ENCODE peak calls at places on chromosomes 2 and 18, in eight cellular contexts. One of them, this sample, is unnamed.

GRCh38 chr2:73987109-73987947 is 2.6 kb downstream of the TET3 start:
- DNase-seq in fibroblast of the aortic adventitia: no peak
- DNase-seq in GM23248: no peak
- DNase-seq in stimulated activated CD4-positive, alpha-beta T cell treated with anti-CD3 and anti-CD28 coated beads, TNF-alpha, amount 100 ng/mL, for 48 hours: no peak
- DNase-seq in NT2/D1: no peak
- DNase-seq in AG08395: no peak
- DNase-seq in pulmonary artery endothelial cell: peak
- DNase-seq in RWPE1: no peak
- DNase-seq in this sample: no peak

GRCh38 chr2:239302808-239303557 is 97.8 kb downstream of the HDAC4 start:
- DNase-seq in NT2/D1: no peak
- DNase-seq in fibroblast of the aortic adventitia: no peak
- DNase-seq in GM23248: no peak
- DNase-seq in RWPE1: no peak
- DNase-seq in pulmonary artery endothelial cell: no peak
- DNase-seq in AG08395: no peak
- DNase-seq in stimulated activated CD4-positive, alpha-beta T cell treated with anti-CD3 and anti-CD28 coated beads, TNF-alpha, amount 100 ng/mL, for 48 hours: no peak
- DNase-seq in this sample: no peak

GRCh38 chr2:37631698-37632097 is 39.7 kb downstream of the CDC42EP3 start:
- DNase-seq in fibroblast of the aortic adventitia: no peak
- DNase-seq in AG08395: no peak
- DNase-seq in GM23248: no peak
- DNase-seq in pulmonary artery endothelial cell: no peak
- DNase-seq in RWPE1: no peak
- DNase-seq in NT2/D1: no peak
- DNase-seq in stimulated activated CD4-positive, alpha-beta T cell treated with anti-CD3 and anti-CD28 coated beads, TNF-alpha, amount 100 ng/mL, for 48 hours: no peak
- DNase-seq in this sample: no peak

GRCh38 chr2:37576831-37577230 is 94.6 kb downstream of the CDC42EP3 start:
- DNase-seq in AG08395: no peak
- DNase-seq in stimulated activated CD4-positive, alpha-beta T cell treated with anti-CD3 and anti-CD28 coated beads, TNF-alpha, amount 100 ng/mL, for 48 hours: no peak
- DNase-seq in GM23248: peak
- DNase-seq in RWPE1: no peak
- DNase-seq in fibroblast of the aortic adventitia: peak
- DNase-seq in NT2/D1: no peak
- DNase-seq in pulmonary artery endothelial cell: no peak
- DNase-seq in this sample: peak

GRCh38 chr2:42937171-42937875 is 144.9 kb upstream of the HAAO start:
- DNase-seq in NT2/D1: no peak
- DNase-seq in pulmonary artery endothelial cell: no peak
- DNase-seq in GM23248: no peak
- DNase-seq in stimulated activated CD4-positive, alpha-beta T cell treated with anti-CD3 and anti-CD28 coated beads, TNF-alpha, amount 100 ng/mL, for 48 hours: no peak
- DNase-seq in fibroblast of the aortic adventitia: no peak
- DNase-seq in AG08395: no peak
- DNase-seq in RWPE1: peak
- DNase-seq in this sample: no peak

GRCh38 chr2:60827369-60827768 is 54.0 kb upstream of the REL start:
- DNase-seq in GM23248: no peak
- DNase-seq in fibroblast of the aortic adventitia: no peak
- DNase-seq in RWPE1: no peak
- DNase-seq in NT2/D1: no peak
- DNase-seq in AG08395: no peak
- DNase-seq in stimulated activated CD4-positive, alpha-beta T cell treated with anti-CD3 and anti-CD28 coated beads, TNF-alpha, amount 100 ng/mL, for 48 hours: no peak
- DNase-seq in pulmonary artery endothelial cell: no peak
- DNase-seq in this sample: no peak

GRCh38 chr18:21823848-21824247 is 83.3 kb downstream of the MIB1 start:
- DNase-seq in GM23248: no peak
- DNase-seq in NT2/D1: no peak
- DNase-seq in AG08395: no peak
- DNase-seq in RWPE1: no peak
- DNase-seq in fibroblast of the aortic adventitia: no peak
- DNase-seq in stimulated activated CD4-positive, alpha-beta T cell treated with anti-CD3 and anti-CD28 coated beads, TNF-alpha, amount 100 ng/mL, for 48 hours: no peak
- DNase-seq in pulmonary artery endothelial cell: no peak
- DNase-seq in this sample: no peak

GRCh38 chr18:77223653-77224052 is 26.0 kb upstream of the GALR1 start:
- DNase-seq in pulmonary artery endothelial cell: no peak
- DNase-seq in NT2/D1: no peak
- DNase-seq in fibroblast of the aortic adventitia: peak
- DNase-seq in AG08395: peak
- DNase-seq in stimulated activated CD4-positive, alpha-beta T cell treated with anti-CD3 and anti-CD28 coated beads, TNF-alpha, amount 100 ng/mL, for 48 hours: no peak
- DNase-seq in RWPE1: peak
- DNase-seq in GM23248: peak
- DNase-seq in this sample: peak

GRCh38 chr2:236242057-236242495 is 22.1 kb downstream of the ASB18 start:
- DNase-seq in pulmonary artery endothelial cell: no peak
- DNase-seq in AG08395: peak
- DNase-seq in RWPE1: no peak
- DNase-seq in GM23248: no peak
- DNase-seq in stimulated activated CD4-positive, alpha-beta T cell treated with anti-CD3 and anti-CD28 coated beads, TNF-alpha, amount 100 ng/mL, for 48 hours: no peak
- DNase-seq in NT2/D1: no peak
- DNase-seq in fibroblast of the aortic adventitia: no peak
- DNase-seq in this sample: no peak

GRCh38 chr2:47488870-47489584 is 86.1 kb downstream of the MSH2 start:
- DNase-seq in GM23248: peak
- DNase-seq in RWPE1: peak
- DNase-seq in stimulated activated CD4-positive, alpha-beta T cell treated with anti-CD3 and anti-CD28 coated beads, TNF-alpha, amount 100 ng/mL, for 48 hours: no peak
- DNase-seq in AG08395: peak
- DNase-seq in NT2/D1: no peak
- DNase-seq in pulmonary artery endothelial cell: peak
- DNase-seq in fibroblast of the aortic adventitia: peak
- DNase-seq in this sample: peak

GRCh38 chr18:26487437-26487836 is 60.9 kb downstream of the KCTD1 start:
- DNase-seq in GM23248: peak
- DNase-seq in pulmonary artery endothelial cell: no peak
- DNase-seq in stimulated activated CD4-positive, alpha-beta T cell treated with anti-CD3 and anti-CD28 coated beads, TNF-alpha, amount 100 ng/mL, for 48 hours: no peak
- DNase-seq in NT2/D1: no peak
- DNase-seq in fibroblast of the aortic adventitia: no peak
- DNase-seq in AG08395: no peak
- DNase-seq in RWPE1: peak
- DNase-seq in this sample: peak

GRCh38 chr2:15735738-15736326 is 144.2 kb downstream of the DDX1 start:
- DNase-seq in stimulated activated CD4-positive, alpha-beta T cell treated with anti-CD3 and anti-CD28 coated beads, TNF-alpha, amount 100 ng/mL, for 48 hours: no peak
- DNase-seq in pulmonary artery endothelial cell: no peak
- DNase-seq in GM23248: no peak
- DNase-seq in fibroblast of the aortic adventitia: no peak
- DNase-seq in NT2/D1: no peak
- DNase-seq in RWPE1: no peak
- DNase-seq in AG08395: no peak
- DNase-seq in this sample: no peak

GRCh38 chr2:177711472-177712276 is 319.1 kb downstream of the AGPS start:
- DNase-seq in AG08395: no peak
- DNase-seq in NT2/D1: peak
- DNase-seq in fibroblast of the aortic adventitia: no peak
- DNase-seq in GM23248: no peak
- DNase-seq in RWPE1: no peak
- DNase-seq in pulmonary artery endothelial cell: no peak
- DNase-seq in stimulated activated CD4-positive, alpha-beta T cell treated with anti-CD3 and anti-CD28 coated beads, TNF-alpha, amount 100 ng/mL, for 48 hours: no peak
- DNase-seq in this sample: no peak

GRCh38 chr2:32772623-32773221 is 144.9 kb downstream of the TTC27 start:
- DNase-seq in pulmonary artery endothelial cell: peak
- DNase-seq in AG08395: peak
- DNase-seq in stimulated activated CD4-positive, alpha-beta T cell treated with anti-CD3 and anti-CD28 coated beads, TNF-alpha, amount 100 ng/mL, for 48 hours: no peak
- DNase-seq in RWPE1: peak
- DNase-seq in GM23248: peak
- DNase-seq in NT2/D1: peak
- DNase-seq in fibroblast of the aortic adventitia: peak
- DNase-seq in this sample: peak

GRCh38 chr2:105634198-105634597 is 110.5 kb upstream of the NCK2 start:
- DNase-seq in stimulated activated CD4-positive, alpha-beta T cell treated with anti-CD3 and anti-CD28 coated beads, TNF-alpha, amount 100 ng/mL, for 48 hours: no peak
- DNase-seq in RWPE1: no peak
- DNase-seq in fibroblast of the aortic adventitia: no peak
- DNase-seq in GM23248: no peak
- DNase-seq in AG08395: no peak
- DNase-seq in pulmonary artery endothelial cell: no peak
- DNase-seq in NT2/D1: no peak
- DNase-seq in this sample: no peak

GRCh38 chr2:219175928-219176817 is 552 bp downstream of the CNPPD1 start:
- DNase-seq in RWPE1: peak
- DNase-seq in pulmonary artery endothelial cell: no peak
- DNase-seq in stimulated activated CD4-positive, alpha-beta T cell treated with anti-CD3 and anti-CD28 coated beads, TNF-alpha, amount 100 ng/mL, for 48 hours: no peak
- DNase-seq in GM23248: peak
- DNase-seq in fibroblast of the aortic adventitia: peak
- DNase-seq in NT2/D1: no peak
- DNase-seq in AG08395: peak
- DNase-seq in this sample: peak

GRCh38 chr2:128911276-128911675 is 592.6 kb upstream of the HS6ST1 start:
- DNase-seq in RWPE1: no peak
- DNase-seq in NT2/D1: no peak
- DNase-seq in fibroblast of the aortic adventitia: no peak
- DNase-seq in pulmonary artery endothelial cell: no peak
- DNase-seq in GM23248: no peak
- DNase-seq in stimulated activated CD4-positive, alpha-beta T cell treated with anti-CD3 and anti-CD28 coated beads, TNF-alpha, amount 100 ng/mL, for 48 hours: no peak
- DNase-seq in AG08395: no peak
- DNase-seq in this sample: no peak

GRCh38 chr2:219057709-219058540 is 2.8 kb downstream of the IHH start:
- DNase-seq in AG08395: peak
- DNase-seq in stimulated activated CD4-positive, alpha-beta T cell treated with anti-CD3 and anti-CD28 coated beads, TNF-alpha, amount 100 ng/mL, for 48 hours: peak
- DNase-seq in NT2/D1: peak
- DNase-seq in pulmonary artery endothelial cell: peak
- DNase-seq in fibroblast of the aortic adventitia: peak
- DNase-seq in RWPE1: peak
- DNase-seq in GM23248: peak
- DNase-seq in this sample: peak

GRCh38 chr2:212891580-212891979 is 259.8 kb downstream of the IKZF2 start:
- DNase-seq in fibroblast of the aortic adventitia: no peak
- DNase-seq in stimulated activated CD4-positive, alpha-beta T cell treated with anti-CD3 and anti-CD28 coated beads, TNF-alpha, amount 100 ng/mL, for 48 hours: no peak
- DNase-seq in NT2/D1: no peak
- DNase-seq in RWPE1: no peak
- DNase-seq in pulmonary artery endothelial cell: no peak
- DNase-seq in GM23248: no peak
- DNase-seq in AG08395: no peak
- DNase-seq in this sample: no peak

GRCh38 chr2:145323512-145323911 is 803.6 kb upstream of the ZEB2 start:
- DNase-seq in fibroblast of the aortic adventitia: peak
- DNase-seq in NT2/D1: no peak
- DNase-seq in GM23248: peak
- DNase-seq in stimulated activated CD4-positive, alpha-beta T cell treated with anti-CD3 and anti-CD28 coated beads, TNF-alpha, amount 100 ng/mL, for 48 hours: no peak
- DNase-seq in AG08395: peak
- DNase-seq in pulmonary artery endothelial cell: no peak
- DNase-seq in RWPE1: peak
- DNase-seq in this sample: peak

GRCh38 chr2:47490406-47490805 is 87.5 kb downstream of the MSH2 start:
- DNase-seq in NT2/D1: no peak
- DNase-seq in AG08395: no peak
- DNase-seq in stimulated activated CD4-positive, alpha-beta T cell treated with anti-CD3 and anti-CD28 coated beads, TNF-alpha, amount 100 ng/mL, for 48 hours: no peak
- DNase-seq in GM23248: peak
- DNase-seq in RWPE1: peak
- DNase-seq in fibroblast of the aortic adventitia: no peak
- DNase-seq in pulmonary artery endothelial cell: no peak
- DNase-seq in this sample: no peak

GRCh38 chr2:197998702-197999101 is 194.3 kb downstream of the PLCL1 start:
- DNase-seq in RWPE1: no peak
- DNase-seq in pulmonary artery endothelial cell: no peak
- DNase-seq in AG08395: no peak
- DNase-seq in stimulated activated CD4-positive, alpha-beta T cell treated with anti-CD3 and anti-CD28 coated beads, TNF-alpha, amount 100 ng/mL, for 48 hours: no peak
- DNase-seq in fibroblast of the aortic adventitia: no peak
- DNase-seq in GM23248: no peak
- DNase-seq in NT2/D1: no peak
- DNase-seq in this sample: no peak

GRCh38 chr2:37561615-37562569 is 109.5 kb downstream of the CDC42EP3 start:
- DNase-seq in fibroblast of the aortic adventitia: peak
- DNase-seq in RWPE1: peak
- DNase-seq in NT2/D1: no peak
- DNase-seq in stimulated activated CD4-positive, alpha-beta T cell treated with anti-CD3 and anti-CD28 coated beads, TNF-alpha, amount 100 ng/mL, for 48 hours: peak
- DNase-seq in GM23248: peak
- DNase-seq in pulmonary artery endothelial cell: peak
- DNase-seq in AG08395: peak
- DNase-seq in this sample: peak

GRCh38 chr2:239979243-239980023 is 45.7 kb downstream of the NDUFA10 start:
- DNase-seq in AG08395: no peak
- DNase-seq in stimulated activated CD4-positive, alpha-beta T cell treated with anti-CD3 and anti-CD28 coated beads, TNF-alpha, amount 100 ng/mL, for 48 hours: no peak
- DNase-seq in RWPE1: no peak
- DNase-seq in pulmonary artery endothelial cell: no peak
- DNase-seq in fibroblast of the aortic adventitia: peak
- DNase-seq in GM23248: peak
- DNase-seq in NT2/D1: no peak
- DNase-seq in this sample: peak

GRCh38 chr2:168635065-168635577 is 167.3 kb upstream of the NOSTRIN start:
- DNase-seq in AG08395: peak
- DNase-seq in GM23248: peak
- DNase-seq in stimulated activated CD4-positive, alpha-beta T cell treated with anti-CD3 and anti-CD28 coated beads, TNF-alpha, amount 100 ng/mL, for 48 hours: no peak
- DNase-seq in fibroblast of the aortic adventitia: peak
- DNase-seq in RWPE1: no peak
- DNase-seq in NT2/D1: no peak
- DNase-seq in pulmonary artery endothelial cell: no peak
- DNase-seq in this sample: peak

GRCh38 chr2:23618265-23618664 is 233.3 kb downstream of the KLHL29 start:
- DNase-seq in GM23248: no peak
- DNase-seq in pulmonary artery endothelial cell: no peak
- DNase-seq in stimulated activated CD4-positive, alpha-beta T cell treated with anti-CD3 and anti-CD28 coated beads, TNF-alpha, amount 100 ng/mL, for 48 hours: no peak
- DNase-seq in fibroblast of the aortic adventitia: no peak
- DNase-seq in AG08395: no peak
- DNase-seq in RWPE1: no peak
- DNase-seq in NT2/D1: no peak
- DNase-seq in this sample: no peak